ENCODE peak calls at places on chromosomes 7 and 10, in eight cellular contexts. H, D, U, I, T, K, O and S are unnamed samples.

GRCh38 chr7:139687206-139687954 is 90.4 kb downstream of the HIPK2 start:
- DNase-seq in O (no peak), D (no peak), I (no peak), K (no peak), U (no peak), H (no peak), T (no peak), S (no peak)

GRCh38 chr7:152459724-152460251 is 24.0 kb upstream of the KMT2C start:
- DNase-seq in U (peak), O (peak), D (no peak), I (no peak), T (no peak), H (peak), K (peak), S (no peak)

GRCh38 chr7:157497367-157497743 is 160.6 kb downstream of the DNAJB6 start:
- DNase-seq in K (no peak), T (no peak), U (no peak), I (no peak), H (no peak), O (no peak), D (no peak), S (no peak)

GRCh38 chr7:39085590-39086049 is 107.9 kb downstream of the POU6F2 start:
- DNase-seq in T (no peak), D (no peak), I (no peak), K (peak), U (no peak), H (no peak), O (no peak), S (peak)

GRCh38 chr7:90743626-90744025 is 147.5 kb downstream of the CDK14 start:
- DNase-seq in D (no peak), O (no peak), U (no peak), I (no peak), T (no peak), K (no peak), H (no peak), S (no peak)

GRCh38 chr7:16982640-16983103 is 100.9 kb upstream of the AGR3 start:
- DNase-seq in H (no peak), K (peak), I (peak), D (no peak), U (no peak), O (no peak), T (peak), S (peak)

GRCh38 chr7:70726951-70727378 is 405.0 kb upstream of the GALNT17 start:
- DNase-seq in O (no peak), U (no peak), I (no peak), H (no peak), D (no peak), T (no peak), K (no peak), S (no peak)

GRCh38 chr10:113753020-113753692 is 1.7 kb downstream of the PLEKHS1 start:
- DNase-seq in T (peak), I (no peak), U (no peak), D (no peak), O (no peak), H (no peak), K (peak), S (peak)

GRCh38 chr10:120614685-120615084 is 157.7 kb downstream of the PLPP4 start:
- DNase-seq in D (no peak), I (no peak), O (no peak), T (no peak), H (no peak), U (no peak), K (no peak), S (no peak)

GRCh38 chr7:74495112-74495880 is 41.6 kb downstream of the GTF2IRD1 start:
- DNase-seq in O (no peak), T (no peak), U (no peak), K (no peak), H (peak), I (peak), D (no peak), S (no peak)

GRCh38 chr7:55144333-55144954 is 125.6 kb downstream of the EGFR start:
- DNase-seq in T (peak), O (no peak), K (peak), U (no peak), H (no peak), D (no peak), I (peak), S (no peak)

GRCh38 chr10:61835069-61835908 is 66.2 kb upstream of the ARID5B start:
- DNase-seq in I (peak), K (peak), D (no peak), O (peak), T (peak), H (no peak), U (no peak), S (no peak)

GRCh38 chr10:921471-922414 is 9.8 kb downstream of the LARP4B start:
- DNase-seq in O (no peak), K (no peak), U (no peak), H (no peak), T (no peak), I (no peak), D (no peak), S (no peak)

GRCh38 chr7:836429-836828 is 4.2 kb downstream of the SUN1 start:
- DNase-seq in U (no peak), O (no peak), H (no peak), D (no peak), I (no peak), K (peak), T (peak), S (no peak)

GRCh38 chr10:58554316-58554715 is 41.6 kb downstream of the BICC1 start:
- DNase-seq in K (no peak), H (no peak), I (no peak), D (no peak), O (no peak), U (no peak), T (no peak), S (no peak)

GRCh38 chr7:140597425-140597949 is 43.1 kb downstream of the DENND2A start:
- DNase-seq in T (no peak), K (no peak), O (peak), U (no peak), I (no peak), H (peak), D (no peak), S (no peak)

GRCh38 chr7:102064361-102065025 is 222.2 kb upstream of the SH2B2 start:
- DNase-seq in D (no peak), I (no peak), T (peak), H (peak), O (peak), K (no peak), U (no peak), S (no peak)

GRCh38 chr10:6973904-6974303 is 393.8 kb upstream of the PRKCQ start:
- DNase-seq in I (peak), U (no peak), T (no peak), O (no peak), H (no peak), D (no peak), K (no peak), S (no peak)

GRCh38 chr10:63206997-63207952 is 74.1 kb downstream of the NRBF2 start:
- DNase-seq in H (no peak), U (peak), O (peak), D (no peak), I (no peak), T (no peak), K (no peak), S (no peak)

GRCh38 chr10:97991875-97992274 is 38.5 kb downstream of the CRTAC1 start:
- DNase-seq in D (peak), T (peak), I (peak), K (peak), U (no peak), H (no peak), O (no peak), S (peak)

DNA sequence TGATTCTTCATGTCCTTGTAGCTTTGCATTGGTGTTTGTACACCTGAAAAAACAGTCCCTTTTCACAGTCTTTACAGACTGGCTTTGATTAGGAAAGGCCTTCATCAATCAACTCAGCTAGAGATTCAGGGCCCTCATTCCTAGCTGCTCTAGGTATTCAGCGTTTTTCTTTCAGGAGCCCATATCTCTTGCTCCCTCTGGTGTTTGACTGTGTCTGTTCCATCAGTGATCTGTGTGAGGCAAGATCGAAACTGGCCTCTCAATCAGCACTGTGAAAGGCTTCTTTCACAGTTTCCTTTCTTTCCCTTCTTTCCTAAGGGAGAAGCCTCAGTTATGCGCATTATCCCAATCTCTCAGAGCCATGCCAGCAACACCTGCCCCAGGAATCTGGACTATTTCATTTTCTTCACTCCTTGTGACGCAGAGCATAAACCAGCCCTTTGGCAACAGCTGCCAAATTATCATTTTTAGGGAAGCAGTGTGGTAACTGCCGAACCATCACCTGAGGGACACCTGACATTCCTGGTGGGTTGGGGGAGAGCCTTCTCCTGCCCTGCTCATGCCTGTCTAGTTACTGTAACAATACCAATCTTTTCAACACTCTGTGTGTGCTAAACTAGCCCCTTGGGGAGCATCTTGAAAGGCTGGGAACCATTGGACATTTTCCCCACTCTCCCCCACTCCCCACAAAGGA is 75.7 kb upstream of the CCDC71L start:
- DNase-seq in U (peak), T (peak), I (peak), O (peak), D (peak), K (peak), H (no peak), S (peak)
- TF ChIP-seq CTCF in U (peak), T (peak), I (peak), O (peak), D (peak), K (peak), H (peak), S (peak)

GRCh38 chr7:33804261-33804660 is 101.1 kb upstream of the BMPER start:
- DNase-seq in H (no peak), T (no peak), I (no peak), K (no peak), O (no peak), U (no peak), D (no peak), S (no peak)
- TF ChIP-seq CTCF in H (no peak), T (no peak), I (no peak), K (no peak), O (no peak), U (no peak), D (no peak), S (no peak)

GRCh38 chr10:43293677-43294057 is 26.8 kb upstream of the RASGEF1A start:
- DNase-seq in U (no peak), O (no peak), I (no peak), T (no peak), D (no peak), K (no peak), H (no peak), S (no peak)
- TF ChIP-seq CTCF in U (no peak), O (no peak), I (no peak), T (no peak), D (no peak), K (no peak), H (no peak), S (no peak)

GRCh38 chr7:85186521-85187241 is at the start of gene SEMA3D:
- DNase-seq in T (peak), I (no peak), K (peak), U (no peak), D (peak), O (peak), H (peak), S (peak)
- TF ChIP-seq CTCF in T (peak), I (no peak), K (peak), U (peak), D (peak), O (peak), H (peak), S (peak)

DNA sequence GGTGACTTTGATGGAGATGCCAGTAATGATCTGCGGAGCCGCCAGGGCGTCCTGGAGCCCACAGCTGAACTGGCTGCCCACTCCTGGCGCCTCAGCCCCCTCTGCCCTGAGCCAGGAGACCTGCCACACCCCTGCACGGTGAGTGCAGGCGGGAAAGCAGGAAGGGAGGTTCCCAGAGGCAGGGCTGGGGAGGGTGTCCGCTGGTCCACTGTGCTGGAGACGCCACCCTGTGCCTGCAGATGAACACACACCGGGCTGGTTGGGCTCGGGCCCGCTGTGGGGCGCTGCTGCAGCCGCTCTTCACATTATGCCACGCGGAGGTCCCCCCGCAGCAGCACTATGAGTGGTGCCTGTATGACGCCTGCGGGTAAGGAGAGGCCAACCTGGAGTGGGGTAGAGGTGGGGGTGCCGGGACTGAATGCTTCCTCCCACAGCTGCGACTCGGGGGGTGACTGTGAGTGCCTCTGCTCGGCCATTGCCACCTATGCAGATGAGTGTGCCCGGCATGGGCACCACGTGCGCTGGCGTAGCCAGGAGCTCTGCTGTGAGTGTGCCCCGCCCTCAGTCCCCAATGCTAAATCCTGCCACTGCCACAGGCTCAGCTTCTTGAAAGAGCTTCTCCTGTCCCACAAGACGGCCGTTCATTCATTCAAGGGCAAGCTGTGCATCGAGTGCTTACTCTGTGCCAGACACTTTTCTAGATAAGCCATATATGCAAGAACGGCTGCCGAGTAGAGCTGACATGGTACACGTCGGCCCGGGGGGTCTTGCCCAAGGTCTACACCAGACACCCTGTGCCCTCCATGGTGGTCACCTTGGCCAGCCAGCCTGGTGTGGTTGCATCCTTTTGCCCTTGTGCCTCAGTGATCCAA is 14.3 kb upstream of the ZNF467 start:
- DNase-seq in H (no peak), T (no peak), U (no peak), I (no peak), D (no peak), O (no peak), K (peak), S (no peak)
- TF ChIP-seq CTCF in H (peak), T (no peak), U (no peak), I (no peak), D (no peak), O (peak), K (peak), S (no peak)

GRCh38 chr10:85646312-85646711 is 720.3 kb downstream of the GRID1 start:
- DNase-seq in O (no peak), K (no peak), D (no peak), U (no peak), I (no peak), H (no peak), T (peak), S (no peak)

GRCh38 chr10:85650791-85651506 is 715.6 kb downstream of the GRID1 start:
- DNase-seq in H (no peak), D (no peak), K (no peak), O (no peak), I (no peak), T (no peak), U (no peak), S (no peak)

GRCh38 chr10:85651507-85651902 is 715.1 kb downstream of the GRID1 start:
- DNase-seq in T (no peak), D (no peak), U (no peak), O (peak), H (no peak), I (no peak), K (no peak), S (no peak)

GRCh38 chr10:85645851-85646250 is 720.7 kb downstream of the GRID1 start:
- DNase-seq in K (no peak), H (no peak), U (no peak), O (no peak), I (no peak), D (no peak), T (no peak), S (no peak)

GRCh38 chr10:85648279-85648754 is 718.3 kb downstream of the GRID1 start:
- DNase-seq in T (no peak), H (no peak), U (no peak), O (no peak), I (no peak), D (no peak), K (no peak), S (no peak)
- TF ChIP-seq CTCF in T (no peak), H (no peak), U (no peak), O (no peak), I (no peak), D (no peak), K (no peak), S (no peak)

GRCh38 chr7:14739496-14740185 is 162.9 kb downstream of the DGKB start:
- DNase-seq in D (no peak), T (no peak), H (no peak), O (no peak), U (no peak), I (no peak), K (no peak), S (no peak)

GRCh38 chr7:14740606-14741005 is 161.9 kb downstream of the DGKB start:
- DNase-seq in H (no peak), I (no peak), D (no peak), K (no peak), T (no peak), O (no peak), U (no peak), S (no peak)

GRCh38 chr7:14738086-14738485 is 164.5 kb downstream of the DGKB start:
- DNase-seq in I (no peak), K (no peak), U (no peak), O (no peak), H (no peak), D (no peak), T (no peak), S (no peak)

DNA sequence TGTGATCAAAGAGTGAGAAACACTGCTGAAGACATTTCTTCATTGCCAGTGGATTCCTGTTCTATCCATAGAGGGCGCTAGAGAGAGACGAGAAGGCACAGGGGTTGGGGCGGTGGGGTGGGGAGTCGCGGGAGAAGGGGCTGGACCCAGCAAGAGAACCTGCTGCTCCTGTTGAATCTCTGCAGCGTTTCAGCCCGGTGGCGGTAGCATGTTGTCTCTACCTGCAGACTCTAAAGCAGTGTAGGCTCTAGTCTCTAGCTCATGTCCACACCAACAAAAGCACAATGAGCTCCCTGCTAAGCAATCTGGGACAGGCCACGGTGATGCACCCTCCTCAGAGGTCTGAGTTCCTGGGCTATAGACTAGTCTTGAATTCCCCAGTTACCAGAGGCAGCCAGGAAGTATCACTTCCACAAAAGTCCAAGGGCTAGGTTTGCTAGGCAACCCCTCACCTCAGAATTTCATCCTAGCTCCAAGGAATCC is 167.7 kb downstream of the DGKB start:
- DNase-seq in T (no peak), D (peak), K (peak), H (no peak), U (no peak), I (no peak), O (no peak), S (peak)
- TF ChIP-seq CTCF in T (no peak), D (peak), K (peak), H (peak), U (no peak), I (peak), O (peak), S (peak)

GRCh38 chr10:16367899-16368298 is 68.9 kb upstream of the PTER start:
- DNase-seq in T (no peak), I (no peak), H (no peak), U (no peak), K (no peak), O (no peak), D (no peak), S (no peak)
- TF ChIP-seq CTCF in T (no peak), I (no peak), H (no peak), U (no peak), K (no peak), O (no peak), D (no peak), S (no peak)